ENCODE peak calls at places on chromosomes 7 and 10, in nine cellular contexts. S, E, O, A, G, Y, B, N and Q are unnamed samples.

GRCh38 chr10:13100349-13101294 is 659 bp downstream of the OPTN start:
- DNase-seq in G (no peak), B (peak; percentile 37), S (peak; percentile 45), E (peak; percentile 44), A (peak; percentile 43), Y (peak; percentile 45), N (peak; percentile 61), O (peak; percentile 31), Q (no peak)

GRCh38 chr7:28291559-28291958 is 111.0 kb upstream of the JAZF1 start:
- DNase-seq in G (no peak), Y (no peak), E (no peak), O (no peak), A (no peak), S (no peak), B (no peak), N (no peak), Q (no peak)

GRCh38 chr7:131103997-131104396 is 223.7 kb upstream of the MKLN1 start:
- DNase-seq in Y (no peak), S (no peak), A (no peak), B (no peak), E (no peak), N (no peak), O (peak; percentile 89), G (no peak), Q (no peak)

GRCh38 chr7:30086529-30086928 is 48.3 kb upstream of the MTURN start:
- DNase-seq in G (no peak), O (no peak), B (no peak), E (no peak), S (no peak), A (no peak), Y (no peak), N (no peak), Q (no peak)

GRCh38 chr10:72109619-72110215 is 21.4 kb upstream of the SPOCK2 start:
- DNase-seq in O (no peak), E (no peak), Y (no peak), B (no peak), N (no peak), A (no peak), S (no peak), G (no peak), Q (no peak)

GRCh38 chr7:66114743-66115727 is at the start of gene CRCP:
- DNase-seq in O (peak; percentile 70), B (peak; percentile 89), A (peak; percentile 87), E (peak; percentile 85), S (peak; percentile 87), Y (peak; percentile 83), G (peak; percentile 29), N (peak; percentile 87), Q (peak; percentile 95)

GRCh38 chr10:26914898-26915297 is 54.1 kb upstream of the ABI1 start:
- DNase-seq in S (no peak), N (no peak), O (peak; percentile 31), A (no peak), E (no peak), Y (no peak), G (no peak), B (no peak), Q (no peak)

GRCh38 chr10:5507649-5508131 is 8.3 kb upstream of the CALML5 start:
- DNase-seq in E (peak; percentile 7), S (no peak), G (no peak), B (no peak), N (no peak), A (peak; percentile 5), Y (no peak), O (no peak), Q (no peak)

GRCh38 chr7:37921876-37922275 is 1.4 kb downstream of the EPDR1 start:
- DNase-seq in S (no peak), E (no peak), N (no peak), Y (no peak), O (no peak), A (no peak), B (no peak), G (no peak), Q (no peak)

GRCh38 chr10:29895436-29895835 is 163.9 kb downstream of the JCAD start:
- DNase-seq in N (no peak), S (peak; percentile 82), B (peak; percentile 77), A (peak; percentile 14), E (peak; percentile 40), Y (no peak), O (peak; percentile 96), G (no peak), Q (no peak)

GRCh38 chr7:99099499-99100077 is 44.3 kb downstream of the SMURF1 start:
- DNase-seq in N (no peak), E (no peak), G (no peak), Y (no peak), B (no peak), O (no peak), A (no peak), S (no peak), Q (no peak)

GRCh38 chr10:103630156-103630555 is 136.7 kb downstream of the NEURL1 start:
- DNase-seq in A (no peak), N (no peak), G (no peak), Y (no peak), O (no peak), B (no peak), E (no peak), S (no peak), Q (no peak)

GRCh38 chr10:103629581-103629980 is 136.1 kb downstream of the NEURL1 start:
- DNase-seq in E (no peak), A (no peak), G (no peak), Y (no peak), O (no peak), N (no peak), B (no peak), S (no peak), Q (no peak)

GRCh38 chr10:103626178-103626577 is 132.7 kb downstream of the NEURL1 start:
- DNase-seq in E (no peak), O (no peak), N (no peak), Y (no peak), B (no peak), A (no peak), S (no peak), G (no peak), Q (no peak)

GRCh38 chr10:103627893-103628292 is 134.4 kb downstream of the NEURL1 start:
- DNase-seq in B (no peak), A (no peak), O (no peak), E (no peak), N (no peak), Y (no peak), S (no peak), G (no peak), Q (no peak)

DNA sequence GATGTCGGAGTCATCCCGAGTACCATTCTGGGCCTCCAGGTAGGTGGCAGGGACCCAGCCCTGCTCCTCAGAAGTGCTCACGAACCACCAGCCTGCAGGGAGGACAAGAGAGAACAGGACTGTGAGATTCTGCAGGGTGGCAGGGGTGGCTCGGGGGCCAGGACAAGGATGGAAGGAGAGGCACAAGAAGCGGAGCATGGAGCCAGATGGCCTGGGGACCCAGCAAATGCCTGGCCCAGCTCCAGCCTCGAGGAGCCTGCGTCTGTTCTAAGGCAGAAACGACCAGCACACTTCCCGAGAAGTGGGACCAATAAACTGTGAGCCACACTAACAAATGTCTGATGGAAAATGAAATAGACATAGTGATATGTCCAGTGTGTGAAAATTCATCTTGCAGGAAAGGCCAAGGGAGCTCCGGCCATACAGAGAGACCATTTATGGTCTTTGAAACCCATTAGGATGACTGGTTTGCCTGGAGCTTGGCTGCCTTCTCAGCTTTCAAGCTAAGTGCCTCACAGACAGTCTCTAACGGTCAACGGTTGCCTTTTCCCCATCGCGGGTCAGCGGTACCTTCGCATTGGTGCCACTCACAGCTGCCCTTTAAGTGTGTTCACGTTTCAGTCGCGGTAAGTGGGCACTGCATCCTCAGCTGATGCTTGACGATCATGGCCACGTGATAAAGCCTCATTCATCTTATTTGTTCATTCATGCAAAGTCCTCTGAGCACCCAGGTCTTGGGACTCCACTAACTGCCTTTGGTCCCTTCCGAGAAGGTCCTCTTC is 133.8 kb downstream of the NEURL1 start:
- DNase-seq in Y (no peak), A (no peak), O (no peak), S (no peak), N (no peak), E (no peak), G (no peak), B (no peak), Q (no peak)
- H3K27ac ChIP-seq in Y (no peak overlapping the region), A (no peak overlapping the region), O (no peak overlapping the region), S (no peak overlapping the region), N (no peak overlapping the region), E (no peak overlapping the region), G (no peak overlapping the region), B (no peak overlapping the region), Q (no peak overlapping the region)

GRCh38 chr7:77738382-77738781 is 42.1 kb downstream of the RSBN1L start:
- DNase-seq in E (no peak), N (no peak), A (no peak), G (no peak), S (no peak), Y (no peak), B (no peak), O (no peak), Q (no peak)

GRCh38 chr7:77740257-77740656 is 44.0 kb downstream of the RSBN1L start:
- DNase-seq in E (no peak), N (no peak), G (no peak), S (no peak), Y (no peak), O (no peak), B (no peak), A (no peak), Q (no peak)

GRCh38 chr7:77736991-77737390 is 40.7 kb downstream of the RSBN1L start:
- DNase-seq in A (no peak), N (no peak), G (no peak), B (no peak), O (no peak), Y (no peak), S (no peak), E (no peak), Q (no peak)

GRCh38 chr7:77735457-77735856 is 39.2 kb downstream of the RSBN1L start:
- DNase-seq in Y (no peak), B (no peak), E (no peak), N (no peak), G (no peak), S (no peak), A (no peak), O (no peak), Q (no peak)

GRCh38 chr7:77738871-77739270 is 42.6 kb downstream of the RSBN1L start:
- DNase-seq in G (no peak), Y (no peak), B (no peak), N (no peak), A (no peak), O (peak; percentile 55), E (no peak), S (no peak), Q (no peak)
- TF ChIP-seq POLR2A in G (no peak), Y (no peak), B (no peak), N (no peak), A (no peak), O (no peak), E (no peak), S (no peak), Q (no peak)

DNA sequence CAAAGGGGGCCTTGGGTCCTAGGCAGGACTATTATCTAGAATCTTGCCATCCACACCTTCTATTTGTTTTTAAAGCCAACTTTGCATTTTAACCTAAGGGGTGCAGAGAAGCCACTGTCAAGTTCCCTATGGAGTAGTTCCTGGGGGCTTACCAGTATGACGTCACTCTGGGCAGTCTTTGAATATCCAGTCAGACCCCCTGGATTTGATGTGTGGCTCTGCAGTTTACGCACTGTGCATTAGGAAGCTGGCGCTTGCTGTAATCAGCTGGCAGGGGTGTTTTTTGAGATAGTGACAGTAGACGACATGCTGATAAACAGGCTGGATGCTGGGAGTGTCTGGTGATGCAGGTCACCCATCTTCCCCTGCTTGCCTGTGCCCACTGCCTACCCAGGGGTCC is 892.7 kb upstream of the ZNF722 start:
- DNase-seq in S (no peak), A (no peak), O (no peak), E (no peak), Y (no peak), B (no peak), N (no peak), G (no peak), Q (no peak)
- H3K9me3 ChIP-seq in S (no peaks in the 10 kb centered on the region), A (peaks cover 6% of the 10 kb centered on the region), O (peaks cover 33% of the 10 kb centered on the region), E (no peaks in the 10 kb centered on the region), Y (peaks cover 22% of the 10 kb centered on the region), B (no peaks in the 10 kb centered on the region), N (no peaks in the 10 kb centered on the region), G (peaks cover 14% of the 10 kb centered on the region), Q (no peaks in the 10 kb centered on the region)

GRCh38 chr7:125136341-125136740 is 206.7 kb upstream of the POT1 start:
- DNase-seq in N (no peak), A (no peak), O (no peak), G (no peak), E (no peak), S (no peak), B (no peak), Y (no peak), Q (no peak)
- H3K27ac ChIP-seq in N (no peak overlapping the region), A (no peak overlapping the region), O (no peak overlapping the region), G (no peak overlapping the region), E (no peak overlapping the region), S (no peak overlapping the region), B (no peak overlapping the region), Y (no peak overlapping the region), Q (no peak overlapping the region)